ENCODE peak calls at places on chromosomes 2 and 18, in nine cellular contexts. D is GM23248, M is PC-3, Q is HCT116, J is MM.1S, K is GM23338, S is SK-N-SH, O is OCI-LY7, E is hepatocyte. H is an unnamed sample.

GRCh38 chr18:55300469-55301195 is 287.4 kb downstream of the TCF4 start:
- DNase-seq in E (peak; percentile 61), Q (no peak), J (no peak), O (no peak), D (peak; percentile 91), M (no peak), S (peak; percentile 65), K (peak; percentile 40), H (no peak)

GRCh38 chr2:197889041-197889440 is 84.6 kb downstream of the PLCL1 start:
- DNase-seq in K (peak; percentile 60), J (peak; percentile 80), M (no peak), Q (no peak), S (no peak), E (no peak), D (peak; percentile 90), O (peak; percentile 50), H (peak; percentile 49)

GRCh38 chr2:215619022-215619958 is 183.4 kb upstream of the FN1 start:
- DNase-seq in M (peak; percentile 62), K (peak; percentile 45), O (no peak), S (peak; percentile 57), E (peak; percentile 52), D (peak; percentile 37), J (no peak), Q (peak; percentile 65), H (peak; percentile 66)

GRCh38 chr18:32048507-32049091 is 30.0 kb downstream of the RNF125 start:
- DNase-seq in Q (no peak), D (peak; percentile 86), M (no peak), E (peak; percentile 25), S (no peak), J (no peak), K (no peak), O (peak; percentile 14), H (no peak)

GRCh38 chr2:205743137-205743536 is 60.8 kb downstream of the NRP2 start:
- DNase-seq in D (no peak), M (no peak), J (no peak), O (no peak), Q (no peak), K (no peak), S (no peak), E (no peak), H (no peak)

GRCh38 chr2:10036095-10036879 is 7.1 kb upstream of the KLF11 start:
- DNase-seq in K (peak; percentile 32), D (peak; percentile 92), Q (no peak), J (peak; percentile 26), M (peak; percentile 79), O (peak; percentile 13), S (peak; percentile 87), E (no peak), H (peak; percentile 42)

GRCh38 chr18:74137920-74138538 is 9.6 kb downstream of the FBXO15 start:
- DNase-seq in D (no peak), E (no peak), K (no peak), Q (no peak), M (no peak), S (no peak), J (no peak), O (no peak), H (no peak)

GRCh38 chr2:61887684-61888303 is 662 bp downstream of the CCT4 start:
- DNase-seq in J (peak; percentile 29), M (peak; percentile 40), E (peak; percentile 17), K (peak; percentile 29), D (peak; percentile 80), O (peak; percentile 18), S (peak; percentile 36), Q (no peak), H (peak; percentile 46)

GRCh38 chr18:74012954-74013630 is 134.5 kb downstream of the FBXO15 start:
- DNase-seq in Q (no peak), D (peak; percentile 4), O (no peak), E (no peak), S (no peak), M (no peak), J (no peak), K (peak; percentile 32), H (peak; percentile 17)

GRCh38 chr2:196336715-196337617 is 165.6 kb upstream of the STK17B start:
- DNase-seq in Q (no peak), D (peak; percentile 74), S (peak; percentile 54), O (peak; percentile 49), J (peak; percentile 41), E (peak; percentile 53), M (peak; percentile 70), K (peak; percentile 61), H (peak; percentile 37)

GRCh38 chr2:127032601-127033000 is 74.4 kb downstream of the BIN1 start:
- DNase-seq in O (no peak), Q (no peak), J (no peak), K (no peak), M (peak; percentile 21), S (no peak), E (no peak), D (peak; percentile 59), H (no peak)

DNA sequence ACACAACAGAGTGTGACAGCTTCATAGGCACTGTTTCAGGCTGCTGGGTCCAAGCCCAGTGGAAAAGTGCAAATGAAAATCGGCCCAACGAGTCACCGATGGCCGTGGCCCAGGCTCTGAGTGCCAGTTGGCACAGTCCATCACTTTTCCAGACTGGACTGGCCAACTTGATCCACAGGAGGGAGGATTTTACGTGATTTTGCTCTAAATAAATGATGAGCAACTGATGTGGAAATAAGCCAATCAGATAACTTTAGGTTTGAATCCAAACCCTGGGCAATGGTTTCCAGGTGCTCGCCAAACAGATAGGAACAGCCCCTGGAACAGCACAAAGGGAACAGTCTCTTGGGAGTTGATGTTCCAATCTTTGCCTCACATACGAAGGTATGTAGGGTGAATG is 113.9 kb downstream of the SP3 start:
- DNase-seq in D (peak; percentile 73), M (peak; percentile 82), S (peak; percentile 12), E (no peak), J (no peak), O (no peak), Q (no peak), K (no peak), H (no peak)
- TF ChIP-seq EZH2phosphoT487 in D (no peak), M (no peak), S (no peak), E (no peak), J (no peak), O (no peak), Q (no peak), K (no peak), H (no peak)

DNA sequence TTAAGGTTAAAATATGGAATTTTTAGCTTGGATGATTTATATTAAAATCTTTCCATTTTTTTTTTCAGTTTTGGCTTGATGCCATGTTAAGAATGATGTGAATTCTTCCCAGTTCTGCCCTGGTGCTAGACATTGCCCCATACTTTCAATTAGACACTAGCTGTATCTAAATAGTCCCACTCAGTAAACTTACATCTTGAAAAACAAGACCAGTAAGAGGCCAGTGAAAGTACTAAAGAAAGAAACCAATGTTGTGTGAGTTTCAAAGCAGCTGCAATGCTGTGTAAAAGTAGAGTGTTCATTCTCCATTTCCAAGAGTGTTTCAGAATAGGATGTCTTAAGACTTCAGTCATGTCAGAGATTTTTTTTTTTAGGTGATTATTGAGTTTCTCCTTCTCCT is 40.0 kb upstream of the CYBRD1 start:
- DNase-seq in E (no peak), O (no peak), K (no peak), M (no peak), J (no peak), S (no peak), Q (no peak), D (no peak), H (no peak)
- H3K4me2 ChIP-seq in E (no peak overlapping the region), O (no peak overlapping the region), K (peak overlapping the region; percentile 28), M (no peak overlapping the region), J (no peak overlapping the region), S (no peak overlapping the region), Q (no peak overlapping the region), D (no peak overlapping the region), H (peak overlapping the region; percentile 21)

DNA sequence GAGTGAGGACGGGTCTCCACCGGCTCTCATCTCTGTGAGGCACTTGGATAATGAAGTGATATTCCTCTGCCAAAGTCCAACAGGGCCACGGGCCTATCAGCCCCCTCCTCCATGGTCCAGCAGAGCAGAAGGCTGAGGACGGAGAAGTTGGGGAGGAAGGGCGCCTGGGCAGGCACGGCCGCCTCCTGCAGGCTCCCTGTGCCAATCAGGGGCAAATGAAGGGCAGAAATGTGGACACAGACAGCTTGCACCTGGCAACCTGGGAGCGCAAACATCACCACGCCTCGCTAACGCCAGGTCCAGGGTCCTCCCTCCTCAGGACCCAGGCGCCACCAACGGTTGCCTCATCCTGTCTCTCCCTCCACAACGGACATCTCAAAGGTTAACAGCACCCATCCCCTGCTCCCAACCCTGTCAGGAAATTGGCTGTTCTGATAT is 24.3 kb downstream of the SMAD7 start:
- DNase-seq in O (no peak), M (no peak), Q (no peak), D (peak; percentile 3), S (no peak), J (no peak), E (no peak), K (no peak), H (no peak)
- TF ChIP-seq EZH2phosphoT487 in O (no peak), M (no peak), Q (no peak), D (no peak), S (no peak), J (no peak), E (no peak), K (no peak), H (no peak)

GRCh38 chr2:71926860-71927756 is 220.6 kb downstream of the CYP26B1 start:
- DNase-seq in E (no peak), J (no peak), O (no peak), D (no peak), M (no peak), S (peak; percentile 1), K (no peak), Q (no peak), H (no peak)

GRCh38 chr2:71926098-71926466 is 221.6 kb downstream of the CYP26B1 start:
- DNase-seq in O (no peak), D (no peak), E (no peak), M (no peak), S (no peak), K (no peak), J (no peak), Q (no peak), H (no peak)

GRCh38 chr2:71923887-71924533 is 223.7 kb downstream of the CYP26B1 start:
- DNase-seq in J (peak; percentile 71), E (peak; percentile 88), M (peak; percentile 85), S (peak; percentile 73), O (peak; percentile 69), D (peak; percentile 65), K (peak; percentile 96), Q (peak; percentile 72), H (peak; percentile 91)

GRCh38 chr2:71923143-71923525 is 224.5 kb downstream of the CYP26B1 start:
- DNase-seq in Q (no peak), D (peak; percentile 74), S (no peak), K (no peak), E (no peak), M (no peak), J (no peak), O (no peak), H (no peak)

DNA sequence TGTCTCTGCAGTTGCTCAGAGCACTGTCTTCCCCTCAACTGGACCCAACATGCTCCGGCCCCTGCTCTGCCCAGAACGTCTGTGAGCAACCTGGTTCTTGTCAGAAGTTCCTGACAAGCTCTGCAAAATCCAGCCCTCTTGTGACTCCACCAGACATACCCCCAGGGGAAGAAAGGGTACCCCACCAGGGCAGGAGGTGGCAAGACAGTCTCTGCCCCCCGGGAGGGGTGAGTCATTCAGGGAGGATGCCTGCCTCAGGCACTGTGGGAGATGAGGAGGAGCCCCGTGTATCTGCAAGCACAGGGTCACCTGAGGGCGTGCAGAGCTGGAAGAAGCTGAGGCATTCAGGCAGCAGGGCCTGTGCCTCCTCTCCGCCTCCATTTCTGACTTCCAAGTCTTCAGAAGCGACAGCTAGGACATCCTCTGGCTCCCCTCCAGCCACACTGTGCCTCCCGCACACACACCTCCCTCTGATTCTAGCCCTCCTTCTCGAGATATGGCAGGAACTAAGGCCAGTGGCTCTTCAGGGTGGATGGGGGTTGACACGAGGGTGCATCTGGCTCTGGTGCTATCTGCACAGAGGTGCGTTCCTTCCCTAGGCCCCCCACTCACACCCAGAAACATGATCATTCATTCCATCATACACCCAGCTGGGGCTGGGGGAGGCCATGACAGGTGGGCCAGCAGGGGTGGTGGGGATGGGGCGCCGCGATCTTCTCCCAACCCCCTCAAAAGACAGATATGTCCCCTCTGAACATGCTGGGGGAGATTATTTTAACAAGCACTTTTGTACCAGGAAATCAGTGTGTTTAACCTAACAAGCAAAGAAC is 222.2 kb downstream of the CYP26B1 start:
- DNase-seq in J (no peak), E (peak; percentile 47), O (no peak), D (peak; percentile 53), K (no peak), Q (no peak), M (no peak), S (no peak), H (no peak)
- H3K4me2 ChIP-seq in J (no peak overlapping the region), E (peak overlapping the region; percentile 15), O (no peak overlapping the region), D (no peak overlapping the region), K (no peak overlapping the region), Q (no peak overlapping the region), M (no peak overlapping the region), S (no peak overlapping the region), H (no peak overlapping the region)

H was measured in neural progenitor cell.